ENCODE peak calls at places on chromosome 13, in eight cellular contexts. Q is CD8-positive, alpha-beta memory T cell; A is body of pancreas; R is bronchial epithelial cell; X is IMR-90; O is fibroblast of lung; Y is HL-60; M is CD4-positive, alpha-beta memory T cell. W is an unnamed sample.

GRCh38 chr13:98839826-98840769 is 87.6 kb upstream of the SLC15A1 start:
- DNase-seq in R (peak), O (peak), X (peak), A (peak), Y (peak), M (peak), Q (no peak), W (no peak)

GRCh38 chr13:85379433-85379832 is 419.8 kb downstream of the SLITRK6 start:
- DNase-seq in Y (no peak), X (no peak), A (no peak), M (no peak), O (no peak), Q (no peak), R (no peak), W (no peak)

GRCh38 chr13:110238795-110239194 is 68.2 kb downstream of the COL4A1 start:
- DNase-seq in R (no peak), O (no peak), Y (no peak), A (no peak), M (no peak), Q (no peak), X (no peak), W (no peak)

GRCh38 chr13:67223024-67223423 is 7.1 kb downstream of the PCDH9 start:
- DNase-seq in M (no peak), R (peak), Y (no peak), X (peak), A (no peak), Q (no peak), O (peak), W (no peak)

GRCh38 chr13:44884076-44884729 is 105.1 kb downstream of the NUFIP1 start:
- DNase-seq in M (no peak), X (peak), Y (no peak), Q (no peak), A (no peak), R (peak), O (peak), W (no peak)

GRCh38 chr13:70457474-70457873 is 349.2 kb upstream of the KLHL1 start:
- DNase-seq in Y (no peak), Q (no peak), R (peak), M (no peak), A (no peak), O (no peak), X (no peak), W (no peak)

GRCh38 chr13:79560954-79561353 is 80.0 kb downstream of the NDFIP2 start:
- DNase-seq in Y (no peak), A (no peak), M (no peak), Q (no peak), O (no peak), X (no peak), R (peak), W (no peak)

GRCh38 chr13:83221813-83222241 is 660.4 kb downstream of the SLITRK1 start:
- DNase-seq in R (peak), X (peak), O (peak), A (no peak), Y (no peak), Q (no peak), M (no peak), W (peak)

GRCh38 chr13:42272776-42273175 is 824 bp downstream of the AKAP11 start:
- DNase-seq in O (peak), A (no peak), R (no peak), Q (no peak), X (no peak), M (peak), Y (no peak), W (no peak)

GRCh38 chr13:110907951-110908898 is 6.6 kb downstream of the ANKRD10 start:
- DNase-seq in M (no peak), A (peak), O (no peak), Y (no peak), Q (no peak), X (peak), R (peak), W (no peak)

GRCh38 chr13:111521691-111522229 is 201.3 kb downstream of the TEX29 start:
- DNase-seq in M (no peak), Q (no peak), Y (no peak), X (no peak), R (no peak), A (no peak), O (no peak), W (no peak)

GRCh38 chr13:76921516-76921915 is 26.8 kb upstream of the ACOD1 start:
- DNase-seq in O (peak), M (no peak), Q (no peak), X (no peak), Y (no peak), A (no peak), R (no peak), W (no peak)

GRCh38 chr13:99495478-99496321 is 5.6 kb upstream of the TM9SF2 start:
- DNase-seq in X (no peak), M (no peak), Q (no peak), R (no peak), Y (no peak), O (no peak), A (no peak), W (no peak)

GRCh38 chr13:53783466-53783865 is 754.9 kb downstream of the OLFM4 start:
- DNase-seq in X (no peak), Y (no peak), A (peak), M (no peak), Q (no peak), O (no peak), R (no peak), W (no peak)

GRCh38 chr13:99311137-99311536 is 3.9 kb upstream of the GPR183 start:
- DNase-seq in R (no peak), Q (no peak), X (peak), Y (peak), A (no peak), O (no peak), M (no peak), W (no peak)

GRCh38 chr13:100089633-100090032 is 740 bp downstream of the PCCA start:
- DNase-seq in Q (no peak), R (peak), X (peak), O (peak), M (peak), Y (no peak), A (peak), W (no peak)

GRCh38 chr13:99380921-99381645 is 73.9 kb upstream of the GPR183 start:
- DNase-seq in R (no peak), M (peak), O (no peak), Y (no peak), A (no peak), X (peak), Q (peak), W (no peak)

GRCh38 chr13:60134376-60134775 is 29.4 kb downstream of the DIAPH3 start:
- DNase-seq in A (no peak), Q (no peak), Y (no peak), X (no peak), M (no peak), R (no peak), O (peak), W (no peak)

GRCh38 chr13:72960114-72960513 is 98.7 kb upstream of the KLF5 start:
- DNase-seq in X (no peak), A (no peak), O (no peak), Y (no peak), R (no peak), Q (no peak), M (no peak), W (no peak)

GRCh38 chr13:24502567-24503375 is 9.8 kb downstream of the PARP4 start:
- DNase-seq in X (peak), A (no peak), R (peak), O (peak), Y (no peak), M (no peak), Q (no peak), W (no peak)

GRCh38 chr13:20721454-20722357 is 18.2 kb downstream of the IL17D start:
- DNase-seq in Y (no peak), X (peak), R (peak), M (no peak), O (peak), A (peak), Q (no peak), W (peak)

GRCh38 chr13:60267498-60268202 is 103.9 kb upstream of the DIAPH3 start:
- DNase-seq in A (peak), Y (no peak), Q (peak), M (peak), O (no peak), R (no peak), X (no peak), W (no peak)

GRCh38 chr13:23679214-23679613 is 109.0 kb downstream of the TNFRSF19 start:
- DNase-seq in Q (no peak), X (peak), M (no peak), R (peak), Y (no peak), A (peak), O (peak), W (no peak)

GRCh38 chr13:110676057-110676510 is 29.8 kb downstream of the CARS2 start:
- DNase-seq in O (no peak), X (no peak), A (no peak), Q (no peak), Y (no peak), R (no peak), M (no peak), W (no peak)

GRCh38 chr13:109783447-109783814 is 3.0 kb downstream of the IRS2 start:
- DNase-seq in A (no peak), M (peak), Y (no peak), X (no peak), O (no peak), R (no peak), Q (peak), W (no peak)

GRCh38 chr13:107865643-107866006 is 349.7 kb downstream of the LIG4 start:
- DNase-seq in M (no peak), A (no peak), R (no peak), O (peak), Y (no peak), X (peak), Q (no peak), W (no peak)

GRCh38 chr13:83877901-83878300 is 4.4 kb downstream of the SLITRK1 start:
- DNase-seq in Y (no peak), R (no peak), X (no peak), M (no peak), Q (no peak), O (no peak), A (no peak), W (no peak)

GRCh38 chr13:20684535-20684934 is 19.0 kb upstream of the IL17D start:
- DNase-seq in Y (peak), R (no peak), X (no peak), A (no peak), Q (no peak), O (peak), M (no peak), W (no peak)

GRCh38 chr13:114001331-114002008 is 27.6 kb upstream of the C13orf46 start:
- DNase-seq in O (no peak), Y (no peak), A (no peak), R (no peak), X (no peak), M (no peak), Q (peak), W (no peak)

GRCh38 chr13:77574076-77574475 is 38.6 kb downstream of the SCEL start:
- DNase-seq in Q (no peak), Y (no peak), O (no peak), R (no peak), M (no peak), A (no peak), X (no peak), W (no peak)

GRCh38 chr13:113616991-113617749 is 32.6 kb downstream of the TFDP1 start:
- DNase-seq in Y (peak), Q (no peak), X (peak), M (no peak), A (peak), O (no peak), R (peak), W (no peak)

GRCh38 chr13:110388141-110388943 is 81.3 kb downstream of the COL4A2 start:
- DNase-seq in O (peak), X (peak), Q (no peak), A (no peak), M (no peak), Y (no peak), R (peak), W (no peak)

DNA sequence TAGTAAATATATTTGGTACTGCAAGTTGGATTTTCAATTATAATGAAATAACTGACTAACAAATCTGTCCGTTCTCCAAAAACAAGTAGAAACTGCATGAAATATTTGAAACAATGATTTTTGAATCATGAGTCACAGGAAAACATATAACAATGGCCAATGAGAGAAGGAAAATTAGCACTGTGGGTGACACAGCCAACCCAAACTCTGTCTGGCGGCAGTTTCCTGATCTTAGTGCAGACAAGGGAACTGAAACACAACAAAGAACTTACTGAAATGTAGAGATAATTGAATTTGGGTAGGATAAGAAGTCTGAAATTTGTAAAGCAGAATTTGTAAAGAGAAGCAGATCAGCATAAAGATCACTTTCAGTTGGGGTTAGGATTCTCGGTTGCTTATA is 2743.3 kb upstream of the PCDH20 start:
- DNase-seq in R (no peak), Y (no peak), O (peak), A (no peak), M (no peak), Q (no peak), X (peak), W (no peak)
- H3K4me3 ChIP-seq in R (no peak), Y (no peak), O (no peak), A (no peak), M (no peak), Q (no peak), X (no peak), W (no peak)

DNA sequence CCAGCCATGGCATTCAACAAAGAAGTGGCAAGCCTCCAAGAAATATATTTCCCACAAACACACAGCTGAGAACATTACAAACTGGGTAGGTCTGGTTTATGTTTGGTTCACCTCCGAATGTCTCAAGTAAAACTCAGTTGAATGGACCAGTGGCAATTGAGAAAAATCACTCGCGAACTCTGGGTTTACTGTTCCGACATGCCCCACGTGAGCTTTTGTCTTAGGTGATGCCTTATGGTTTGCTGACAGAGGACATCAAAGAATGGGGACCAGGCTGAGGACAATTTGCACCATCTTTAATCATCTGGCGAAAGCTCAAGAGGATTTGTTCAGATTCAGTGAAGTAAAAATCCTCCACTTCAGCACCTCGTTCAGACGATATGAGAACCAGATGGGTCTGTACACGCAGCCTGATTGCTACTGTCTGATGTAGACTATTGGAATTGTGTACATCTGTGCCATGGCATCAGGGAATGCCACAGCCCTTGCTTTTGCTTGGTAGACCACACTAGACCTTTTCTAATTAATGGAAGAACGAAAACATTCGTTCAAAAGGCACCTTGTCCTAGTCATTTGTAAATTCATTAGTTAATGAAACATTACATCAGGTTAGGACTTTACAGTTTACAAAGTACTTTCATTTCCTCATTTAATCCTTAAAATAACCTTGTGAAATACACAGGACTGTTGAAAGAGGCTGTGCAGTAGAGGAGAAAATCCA is 59.4 kb downstream of the SLC10A2 start:
- DNase-seq in A (no peak), Y (no peak), M (no peak), Q (no peak), O (no peak), R (no peak), X (no peak), W (no peak)
- H3K4me3 ChIP-seq in A (no peak), Y (no peak), M (no peak), Q (no peak), O (no peak), R (no peak), X (no peak), W (no peak)

GRCh38 chr13:101425623-101426022 is 9.3 kb upstream of the NALCN start:
- DNase-seq in Q (no peak), Y (no peak), X (no peak), R (no peak), A (no peak), M (no peak), O (no peak), W (no peak)
- H3K4me3 ChIP-seq in Q (no peak), Y (no peak), X (no peak), R (no peak), A (no peak), M (no peak), O (no peak), W (no peak)

DNA sequence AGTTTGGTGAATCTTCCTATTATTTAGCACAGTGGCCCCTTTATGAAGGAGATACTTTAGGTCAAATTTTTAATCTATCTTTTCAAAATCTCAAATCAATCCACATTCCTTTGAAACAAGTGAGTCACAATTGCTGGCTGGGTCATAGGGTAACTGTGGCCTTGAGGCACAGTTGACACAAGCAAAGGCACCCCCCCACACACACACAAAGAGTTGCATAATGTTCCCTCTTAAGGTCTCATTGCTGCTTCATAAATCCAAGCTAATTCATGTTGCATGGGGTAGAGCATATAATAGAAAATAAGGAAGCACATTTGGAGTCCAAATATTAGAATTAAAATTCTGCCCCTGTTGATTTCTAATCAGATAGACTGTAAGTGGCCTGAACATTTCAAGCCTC is 171.5 kb downstream of the DLEU7 start:
- DNase-seq in Q (no peak), M (no peak), O (no peak), R (peak), X (no peak), A (peak), Y (no peak), W (no peak)
- H3K4me3 ChIP-seq in Q (no peak), M (no peak), O (no peak), R (no peak), X (no peak), A (no peak), Y (no peak), W (no peak)

DNA sequence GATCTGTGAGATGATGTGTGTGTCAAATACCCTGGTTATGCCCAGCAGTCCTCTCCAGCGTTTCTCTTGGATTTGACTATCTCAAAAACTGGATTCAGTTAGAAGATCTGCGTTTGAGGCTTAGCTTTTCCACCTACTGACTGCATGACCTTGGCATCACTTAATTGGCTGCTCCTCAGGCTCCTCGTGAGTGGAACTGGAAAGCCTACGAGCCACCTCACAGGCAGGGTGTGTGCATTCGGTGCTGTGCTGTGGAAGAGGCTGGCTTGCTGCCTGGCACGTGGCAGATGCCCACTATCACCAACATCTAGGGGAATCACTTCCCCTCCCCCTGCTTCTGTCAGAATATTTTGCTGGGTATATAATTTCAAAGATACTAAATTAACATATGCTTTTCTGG is 25.6 kb downstream of the FLT1 start:
- DNase-seq in O (no peak), A (no peak), X (no peak), Q (no peak), Y (no peak), R (no peak), M (no peak), W (no peak)
- H3K4me3 ChIP-seq in O (no peak), A (no peak), X (no peak), Q (no peak), Y (no peak), R (no peak), M (no peak), W (no peak)

GRCh38 chr13:95155093-95155492 is 146.2 kb downstream of the ABCC4 start:
- DNase-seq in R (no peak), A (no peak), M (no peak), X (no peak), Y (no peak), Q (no peak), O (no peak), W (no peak)

GRCh38 chr13:95154441-95154886 is 146.8 kb downstream of the ABCC4 start:
- DNase-seq in Q (no peak), Y (no peak), X (no peak), A (no peak), R (peak), O (peak), M (no peak), W (no peak)

GRCh38 chr13:95155504-95155903 is 145.7 kb downstream of the ABCC4 start:
- DNase-seq in O (no peak), M (no peak), Y (no peak), X (no peak), A (no peak), Q (no peak), R (no peak), W (no peak)

GRCh38 chr13:95156208-95156607 is 145.0 kb downstream of the ABCC4 start:
- DNase-seq in A (no peak), R (peak), M (no peak), O (peak), Q (no peak), Y (no peak), X (peak), W (no peak)

DNA sequence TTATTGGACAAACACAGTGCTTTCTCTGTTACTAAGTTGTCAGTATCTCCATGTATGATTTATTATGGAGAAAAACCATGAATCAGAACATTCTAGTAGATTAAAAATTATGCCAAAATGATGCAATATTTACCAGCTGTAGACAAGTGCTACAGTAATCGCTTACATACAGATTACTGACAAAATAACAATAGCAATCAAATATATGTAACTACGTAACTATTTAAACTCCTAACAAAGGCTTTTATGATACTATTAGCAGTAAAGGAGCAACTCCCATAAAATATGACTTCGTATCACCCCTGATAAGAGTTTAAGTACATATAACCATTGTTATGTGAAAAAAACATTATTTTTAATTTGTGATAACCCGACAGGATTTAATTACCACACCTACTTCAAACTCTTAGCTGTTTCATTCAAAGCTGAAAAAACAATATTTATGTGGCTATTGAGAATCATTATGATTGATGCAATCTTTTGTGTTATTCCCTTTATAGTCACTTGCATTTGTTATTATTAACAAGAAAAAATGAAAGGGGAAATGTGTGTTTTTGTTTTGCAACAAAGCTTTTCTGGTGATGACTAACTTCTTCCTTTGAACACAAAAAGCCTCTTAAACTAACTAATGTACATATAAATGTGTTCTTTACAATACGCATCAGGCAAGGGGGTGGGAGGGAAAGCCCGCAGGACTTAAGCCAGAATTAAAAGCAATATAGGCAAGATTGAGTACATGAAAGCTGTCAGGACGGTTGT is 147.4 kb downstream of the ABCC4 start:
- DNase-seq in X (peak), Y (no peak), A (no peak), M (no peak), R (peak), O (peak), Q (no peak), W (no peak)
- H3K4me3 ChIP-seq in X (no peak), Y (no peak), A (no peak), M (no peak), R (no peak), O (no peak), Q (no peak), W (no peak)

GRCh38 chr13:88648598-88649373 is 977.6 kb downstream of the SLITRK5 start:
- DNase-seq in R (no peak), O (no peak), Y (no peak), A (no peak), M (no peak), X (no peak), Q (no peak), W (no peak)
- H3K4me3 ChIP-seq in R (no peak), O (no peak), Y (no peak), A (no peak), M (no peak), X (no peak), Q (no peak), W (no peak)